ENCODE peak calls at places on chromosome 20, in eight cellular contexts. One of them, this sample, is unnamed.

GRCh38 chr20:9040874-9041524 is 27.9 kb upstream of the PLCB4 start:
- DNase-seq in stimulated activated CD8-positive, alpha-beta memory T cell treated with anti-CD3 and anti-CD28 coated beads, Interleukin-7, amount 100 ng/mL, for 1 hour: no peak
- DNase-seq in GM04504: no peak
- DNase-seq in NCI-H2029 treated with DMSO at 0.1 percent for 48 hours: no peak
- DNase-seq in right atrium auricular region: no peak
- DNase-seq in neural progenitor cell: no peak
- DNase-seq in HT1080: peak
- DNase-seq in stromal cell of bone marrow: peak
- DNase-seq in this sample: no peak

GRCh38 chr20:35771367-35771688 is 487 bp upstream of the PHF20 start:
- DNase-seq in stimulated activated CD8-positive, alpha-beta memory T cell treated with anti-CD3 and anti-CD28 coated beads, Interleukin-7, amount 100 ng/mL, for 1 hour: no peak
- DNase-seq in GM04504: no peak
- DNase-seq in NCI-H2029 treated with DMSO at 0.1 percent for 48 hours: no peak
- DNase-seq in right atrium auricular region: no peak
- DNase-seq in neural progenitor cell: no peak
- DNase-seq in HT1080: no peak
- DNase-seq in stromal cell of bone marrow: no peak
- DNase-seq in this sample: no peak

GRCh38 chr20:32702706-32703425 is 29.1 kb upstream of the C20orf203 start:
- DNase-seq in stimulated activated CD8-positive, alpha-beta memory T cell treated with anti-CD3 and anti-CD28 coated beads, Interleukin-7, amount 100 ng/mL, for 1 hour: no peak
- DNase-seq in GM04504: no peak
- DNase-seq in NCI-H2029 treated with DMSO at 0.1 percent for 48 hours: peak
- DNase-seq in right atrium auricular region: no peak
- DNase-seq in neural progenitor cell: peak
- DNase-seq in HT1080: no peak
- DNase-seq in stromal cell of bone marrow: no peak
- DNase-seq in this sample: no peak

GRCh38 chr20:50691585-50692552 is 527 bp upstream of the RIPOR3 start:
- DNase-seq in stimulated activated CD8-positive, alpha-beta memory T cell treated with anti-CD3 and anti-CD28 coated beads, Interleukin-7, amount 100 ng/mL, for 1 hour: no peak
- DNase-seq in GM04504: no peak
- DNase-seq in NCI-H2029 treated with DMSO at 0.1 percent for 48 hours: no peak
- DNase-seq in right atrium auricular region: no peak
- DNase-seq in neural progenitor cell: peak
- DNase-seq in HT1080: no peak
- DNase-seq in stromal cell of bone marrow: peak
- DNase-seq in this sample: no peak

GRCh38 chr20:45044084-45044573 is 56.8 kb downstream of the KCNS1 start:
- DNase-seq in stimulated activated CD8-positive, alpha-beta memory T cell treated with anti-CD3 and anti-CD28 coated beads, Interleukin-7, amount 100 ng/mL, for 1 hour: no peak
- DNase-seq in GM04504: peak
- DNase-seq in NCI-H2029 treated with DMSO at 0.1 percent for 48 hours: peak
- DNase-seq in right atrium auricular region: no peak
- DNase-seq in neural progenitor cell: peak
- DNase-seq in HT1080: peak
- DNase-seq in stromal cell of bone marrow: peak
- DNase-seq in this sample: peak

GRCh38 chr20:62054451-62054953 is 11.2 kb downstream of the TAF4 start:
- DNase-seq in stimulated activated CD8-positive, alpha-beta memory T cell treated with anti-CD3 and anti-CD28 coated beads, Interleukin-7, amount 100 ng/mL, for 1 hour: no peak
- DNase-seq in GM04504: no peak
- DNase-seq in NCI-H2029 treated with DMSO at 0.1 percent for 48 hours: no peak
- DNase-seq in right atrium auricular region: no peak
- DNase-seq in neural progenitor cell: no peak
- DNase-seq in HT1080: no peak
- DNase-seq in stromal cell of bone marrow: no peak
- DNase-seq in this sample: no peak

GRCh38 chr20:58700121-58700780 is 7.7 kb downstream of the NPEPL1 start:
- DNase-seq in stimulated activated CD8-positive, alpha-beta memory T cell treated with anti-CD3 and anti-CD28 coated beads, Interleukin-7, amount 100 ng/mL, for 1 hour: no peak
- DNase-seq in GM04504: no peak
- DNase-seq in NCI-H2029 treated with DMSO at 0.1 percent for 48 hours: no peak
- DNase-seq in right atrium auricular region: no peak
- DNase-seq in neural progenitor cell: no peak
- DNase-seq in HT1080: no peak
- DNase-seq in stromal cell of bone marrow: peak
- DNase-seq in this sample: no peak

GRCh38 chr20:62007127-62007647 is 58.5 kb downstream of the TAF4 start:
- DNase-seq in stimulated activated CD8-positive, alpha-beta memory T cell treated with anti-CD3 and anti-CD28 coated beads, Interleukin-7, amount 100 ng/mL, for 1 hour: no peak
- DNase-seq in GM04504: no peak
- DNase-seq in NCI-H2029 treated with DMSO at 0.1 percent for 48 hours: no peak
- DNase-seq in right atrium auricular region: no peak
- DNase-seq in neural progenitor cell: no peak
- DNase-seq in HT1080: no peak
- DNase-seq in stromal cell of bone marrow: no peak
- DNase-seq in this sample: no peak

GRCh38 chr20:37564388-37565133 is 36.9 kb upstream of the BLCAP start:
- DNase-seq in stimulated activated CD8-positive, alpha-beta memory T cell treated with anti-CD3 and anti-CD28 coated beads, Interleukin-7, amount 100 ng/mL, for 1 hour: no peak
- DNase-seq in GM04504: peak
- DNase-seq in NCI-H2029 treated with DMSO at 0.1 percent for 48 hours: no peak
- DNase-seq in right atrium auricular region: peak
- DNase-seq in neural progenitor cell: peak
- DNase-seq in HT1080: peak
- DNase-seq in stromal cell of bone marrow: no peak
- DNase-seq in this sample: peak

GRCh38 chr20:41247523-41248370 is 69.8 kb downstream of the ZHX3 start:
- DNase-seq in stimulated activated CD8-positive, alpha-beta memory T cell treated with anti-CD3 and anti-CD28 coated beads, Interleukin-7, amount 100 ng/mL, for 1 hour: no peak
- DNase-seq in GM04504: no peak
- DNase-seq in NCI-H2029 treated with DMSO at 0.1 percent for 48 hours: no peak
- DNase-seq in right atrium auricular region: no peak
- DNase-seq in neural progenitor cell: no peak
- DNase-seq in HT1080: no peak
- DNase-seq in stromal cell of bone marrow: no peak
- DNase-seq in this sample: no peak

GRCh38 chr20:19566226-19566960 is 191.7 kb upstream of the RIN2 start:
- DNase-seq in stimulated activated CD8-positive, alpha-beta memory T cell treated with anti-CD3 and anti-CD28 coated beads, Interleukin-7, amount 100 ng/mL, for 1 hour: no peak
- DNase-seq in GM04504: no peak
- DNase-seq in NCI-H2029 treated with DMSO at 0.1 percent for 48 hours: no peak
- DNase-seq in right atrium auricular region: no peak
- DNase-seq in neural progenitor cell: no peak
- DNase-seq in HT1080: peak
- DNase-seq in stromal cell of bone marrow: peak
- DNase-seq in this sample: no peak

GRCh38 chr20:31260326-31260932 is 3.0 kb downstream of the DEFB115 start:
- DNase-seq in stimulated activated CD8-positive, alpha-beta memory T cell treated with anti-CD3 and anti-CD28 coated beads, Interleukin-7, amount 100 ng/mL, for 1 hour: no peak
- DNase-seq in GM04504: no peak
- DNase-seq in NCI-H2029 treated with DMSO at 0.1 percent for 48 hours: no peak
- DNase-seq in right atrium auricular region: no peak
- DNase-seq in neural progenitor cell: no peak
- DNase-seq in HT1080: peak
- DNase-seq in stromal cell of bone marrow: no peak
- DNase-seq in this sample: no peak

GRCh38 chr20:36792422-36792821 is 18.9 kb upstream of the DSN1 start:
- DNase-seq in stimulated activated CD8-positive, alpha-beta memory T cell treated with anti-CD3 and anti-CD28 coated beads, Interleukin-7, amount 100 ng/mL, for 1 hour: no peak
- DNase-seq in GM04504: no peak
- DNase-seq in NCI-H2029 treated with DMSO at 0.1 percent for 48 hours: no peak
- DNase-seq in right atrium auricular region: no peak
- DNase-seq in neural progenitor cell: peak
- DNase-seq in HT1080: peak
- DNase-seq in stromal cell of bone marrow: no peak
- DNase-seq in this sample: peak

GRCh38 chr20:46438156-46438750 is 31.8 kb upstream of the ELMO2 start:
- DNase-seq in stimulated activated CD8-positive, alpha-beta memory T cell treated with anti-CD3 and anti-CD28 coated beads, Interleukin-7, amount 100 ng/mL, for 1 hour: no peak
- DNase-seq in GM04504: peak
- DNase-seq in NCI-H2029 treated with DMSO at 0.1 percent for 48 hours: no peak
- DNase-seq in right atrium auricular region: no peak
- DNase-seq in neural progenitor cell: peak
- DNase-seq in HT1080: peak
- DNase-seq in stromal cell of bone marrow: peak
- DNase-seq in this sample: peak

GRCh38 chr20:17875981-17876385 is 92.6 kb downstream of the SNX5 start:
- DNase-seq in stimulated activated CD8-positive, alpha-beta memory T cell treated with anti-CD3 and anti-CD28 coated beads, Interleukin-7, amount 100 ng/mL, for 1 hour: no peak
- DNase-seq in GM04504: no peak
- DNase-seq in NCI-H2029 treated with DMSO at 0.1 percent for 48 hours: no peak
- DNase-seq in right atrium auricular region: no peak
- DNase-seq in neural progenitor cell: peak
- DNase-seq in HT1080: no peak
- DNase-seq in stromal cell of bone marrow: no peak
- DNase-seq in this sample: no peak

GRCh38 chr20:1434571-1435336 is 31.9 kb downstream of the NSFL1C start:
- DNase-seq in stimulated activated CD8-positive, alpha-beta memory T cell treated with anti-CD3 and anti-CD28 coated beads, Interleukin-7, amount 100 ng/mL, for 1 hour: peak
- DNase-seq in GM04504: peak
- DNase-seq in NCI-H2029 treated with DMSO at 0.1 percent for 48 hours: peak
- DNase-seq in right atrium auricular region: no peak
- DNase-seq in neural progenitor cell: no peak
- DNase-seq in HT1080: peak
- DNase-seq in stromal cell of bone marrow: peak
- DNase-seq in this sample: no peak

GRCh38 chr20:32539817-32540675 is 45.1 kb downstream of the NOL4L start:
- DNase-seq in stimulated activated CD8-positive, alpha-beta memory T cell treated with anti-CD3 and anti-CD28 coated beads, Interleukin-7, amount 100 ng/mL, for 1 hour: peak
- DNase-seq in GM04504: no peak
- DNase-seq in NCI-H2029 treated with DMSO at 0.1 percent for 48 hours: no peak
- DNase-seq in right atrium auricular region: no peak
- DNase-seq in neural progenitor cell: no peak
- DNase-seq in HT1080: no peak
- DNase-seq in stromal cell of bone marrow: no peak
- DNase-seq in this sample: no peak

GRCh38 chr20:23009636-23010035 is 25.5 kb upstream of the SSTR4 start:
- DNase-seq in stimulated activated CD8-positive, alpha-beta memory T cell treated with anti-CD3 and anti-CD28 coated beads, Interleukin-7, amount 100 ng/mL, for 1 hour: no peak
- DNase-seq in GM04504: no peak
- DNase-seq in NCI-H2029 treated with DMSO at 0.1 percent for 48 hours: no peak
- DNase-seq in right atrium auricular region: peak
- DNase-seq in neural progenitor cell: no peak
- DNase-seq in HT1080: no peak
- DNase-seq in stromal cell of bone marrow: no peak
- DNase-seq in this sample: no peak

GRCh38 chr20:57310821-57311514 is 18.6 kb upstream of the SPO11 start:
- DNase-seq in stimulated activated CD8-positive, alpha-beta memory T cell treated with anti-CD3 and anti-CD28 coated beads, Interleukin-7, amount 100 ng/mL, for 1 hour: no peak
- DNase-seq in GM04504: no peak
- DNase-seq in NCI-H2029 treated with DMSO at 0.1 percent for 48 hours: no peak
- DNase-seq in right atrium auricular region: no peak
- DNase-seq in neural progenitor cell: no peak
- DNase-seq in HT1080: no peak
- DNase-seq in stromal cell of bone marrow: no peak
- DNase-seq in this sample: no peak

GRCh38 chr20:31811796-31812728 is 7.1 kb upstream of the MYLK2 start:
- DNase-seq in stimulated activated CD8-positive, alpha-beta memory T cell treated with anti-CD3 and anti-CD28 coated beads, Interleukin-7, amount 100 ng/mL, for 1 hour: no peak
- DNase-seq in GM04504: no peak
- DNase-seq in NCI-H2029 treated with DMSO at 0.1 percent for 48 hours: no peak
- DNase-seq in right atrium auricular region: no peak
- DNase-seq in neural progenitor cell: no peak
- DNase-seq in HT1080: peak
- DNase-seq in stromal cell of bone marrow: no peak
- DNase-seq in this sample: no peak

GRCh38 chr20:17624070-17624469 is 54.2 kb downstream of the DSTN start:
- DNase-seq in stimulated activated CD8-positive, alpha-beta memory T cell treated with anti-CD3 and anti-CD28 coated beads, Interleukin-7, amount 100 ng/mL, for 1 hour: no peak
- DNase-seq in GM04504: no peak
- DNase-seq in NCI-H2029 treated with DMSO at 0.1 percent for 48 hours: no peak
- DNase-seq in right atrium auricular region: no peak
- DNase-seq in neural progenitor cell: no peak
- DNase-seq in HT1080: no peak
- DNase-seq in stromal cell of bone marrow: no peak
- DNase-seq in this sample: no peak

GRCh38 chr20:4300921-4301320 is 285.6 kb upstream of the RNF24 start:
- DNase-seq in stimulated activated CD8-positive, alpha-beta memory T cell treated with anti-CD3 and anti-CD28 coated beads, Interleukin-7, amount 100 ng/mL, for 1 hour: no peak
- DNase-seq in GM04504: no peak
- DNase-seq in NCI-H2029 treated with DMSO at 0.1 percent for 48 hours: no peak
- DNase-seq in right atrium auricular region: peak
- DNase-seq in neural progenitor cell: no peak
- DNase-seq in HT1080: no peak
- DNase-seq in stromal cell of bone marrow: no peak
- DNase-seq in this sample: no peak

GRCh38 chr20:57946559-57947315 is 236.9 kb upstream of the PMEPA1 start:
- DNase-seq in stimulated activated CD8-positive, alpha-beta memory T cell treated with anti-CD3 and anti-CD28 coated beads, Interleukin-7, amount 100 ng/mL, for 1 hour: no peak
- DNase-seq in GM04504: no peak
- DNase-seq in NCI-H2029 treated with DMSO at 0.1 percent for 48 hours: no peak
- DNase-seq in right atrium auricular region: no peak
- DNase-seq in neural progenitor cell: no peak
- DNase-seq in HT1080: no peak
- DNase-seq in stromal cell of bone marrow: no peak
- DNase-seq in this sample: no peak

GRCh38 chr20:14561733-14562132 is 224.3 kb upstream of the FLRT3 start:
- DNase-seq in stimulated activated CD8-positive, alpha-beta memory T cell treated with anti-CD3 and anti-CD28 coated beads, Interleukin-7, amount 100 ng/mL, for 1 hour: no peak
- DNase-seq in GM04504: peak
- DNase-seq in NCI-H2029 treated with DMSO at 0.1 percent for 48 hours: no peak
- DNase-seq in right atrium auricular region: no peak
- DNase-seq in neural progenitor cell: no peak
- DNase-seq in HT1080: no peak
- DNase-seq in stromal cell of bone marrow: peak
- DNase-seq in this sample: no peak

GRCh38 chr20:21209668-21210067 is 83.8 kb downstream of the KIZ start:
- DNase-seq in stimulated activated CD8-positive, alpha-beta memory T cell treated with anti-CD3 and anti-CD28 coated beads, Interleukin-7, amount 100 ng/mL, for 1 hour: no peak
- DNase-seq in GM04504: no peak
- DNase-seq in NCI-H2029 treated with DMSO at 0.1 percent for 48 hours: no peak
- DNase-seq in right atrium auricular region: no peak
- DNase-seq in neural progenitor cell: no peak
- DNase-seq in HT1080: no peak
- DNase-seq in stromal cell of bone marrow: no peak
- DNase-seq in this sample: no peak

GRCh38 chr20:41704896-41705295 is 86.7 kb upstream of the CHD6 start:
- DNase-seq in stimulated activated CD8-positive, alpha-beta memory T cell treated with anti-CD3 and anti-CD28 coated beads, Interleukin-7, amount 100 ng/mL, for 1 hour: no peak
- DNase-seq in GM04504: no peak
- DNase-seq in NCI-H2029 treated with DMSO at 0.1 percent for 48 hours: no peak
- DNase-seq in right atrium auricular region: no peak
- DNase-seq in neural progenitor cell: no peak
- DNase-seq in HT1080: no peak
- DNase-seq in stromal cell of bone marrow: no peak
- DNase-seq in this sample: no peak

GRCh38 chr20:32510120-32510600 is 75.0 kb downstream of the NOL4L start:
- DNase-seq in stimulated activated CD8-positive, alpha-beta memory T cell treated with anti-CD3 and anti-CD28 coated beads, Interleukin-7, amount 100 ng/mL, for 1 hour: no peak
- DNase-seq in GM04504: no peak
- DNase-seq in NCI-H2029 treated with DMSO at 0.1 percent for 48 hours: no peak
- DNase-seq in right atrium auricular region: no peak
- DNase-seq in neural progenitor cell: no peak
- DNase-seq in HT1080: no peak
- DNase-seq in stromal cell of bone marrow: no peak
- DNase-seq in this sample: no peak

GRCh38 chr20:32870489-32870888 is 11.8 kb downstream of the EFCAB8 start:
- DNase-seq in stimulated activated CD8-positive, alpha-beta memory T cell treated with anti-CD3 and anti-CD28 coated beads, Interleukin-7, amount 100 ng/mL, for 1 hour: no peak
- DNase-seq in GM04504: no peak
- DNase-seq in NCI-H2029 treated with DMSO at 0.1 percent for 48 hours: no peak
- DNase-seq in right atrium auricular region: no peak
- DNase-seq in neural progenitor cell: no peak
- DNase-seq in HT1080: no peak
- DNase-seq in stromal cell of bone marrow: no peak
- DNase-seq in this sample: no peak

GRCh38 chr20:14727485-14728170 is 390.2 kb upstream of the FLRT3 start:
- DNase-seq in stimulated activated CD8-positive, alpha-beta memory T cell treated with anti-CD3 and anti-CD28 coated beads, Interleukin-7, amount 100 ng/mL, for 1 hour: no peak
- DNase-seq in GM04504: no peak
- DNase-seq in NCI-H2029 treated with DMSO at 0.1 percent for 48 hours: no peak
- DNase-seq in right atrium auricular region: no peak
- DNase-seq in neural progenitor cell: no peak
- DNase-seq in HT1080: no peak
- DNase-seq in stromal cell of bone marrow: no peak
- DNase-seq in this sample: no peak

GRCh38 chr20:24948939-24949679 is at the start of gene CST7:
- DNase-seq in stimulated activated CD8-positive, alpha-beta memory T cell treated with anti-CD3 and anti-CD28 coated beads, Interleukin-7, amount 100 ng/mL, for 1 hour: peak
- DNase-seq in GM04504: no peak
- DNase-seq in NCI-H2029 treated with DMSO at 0.1 percent for 48 hours: no peak
- DNase-seq in right atrium auricular region: no peak
- DNase-seq in neural progenitor cell: no peak
- DNase-seq in HT1080: peak
- DNase-seq in stromal cell of bone marrow: no peak
- DNase-seq in this sample: no peak

GRCh38 chr20:64229537-64230061 is 25.9 kb upstream of the PCMTD2 start:
- DNase-seq in stimulated activated CD8-positive, alpha-beta memory T cell treated with anti-CD3 and anti-CD28 coated beads, Interleukin-7, amount 100 ng/mL, for 1 hour: no peak
- DNase-seq in GM04504: no peak
- DNase-seq in NCI-H2029 treated with DMSO at 0.1 percent for 48 hours: no peak
- DNase-seq in right atrium auricular region: no peak
- DNase-seq in neural progenitor cell: no peak
- DNase-seq in HT1080: no peak
- DNase-seq in stromal cell of bone marrow: no peak
- DNase-seq in this sample: no peak

GRCh38 chr20:22070546-22070945 is 365.1 kb downstream of the PAX1 start:
- DNase-seq in stimulated activated CD8-positive, alpha-beta memory T cell treated with anti-CD3 and anti-CD28 coated beads, Interleukin-7, amount 100 ng/mL, for 1 hour: no peak
- DNase-seq in GM04504: no peak
- DNase-seq in NCI-H2029 treated with DMSO at 0.1 percent for 48 hours: no peak
- DNase-seq in right atrium auricular region: no peak
- DNase-seq in neural progenitor cell: no peak
- DNase-seq in HT1080: peak
- DNase-seq in stromal cell of bone marrow: peak
- DNase-seq in this sample: no peak

GRCh38 chr20:33740189-33740588 is 8.4 kb downstream of the ZNF341 start:
- DNase-seq in stimulated activated CD8-positive, alpha-beta memory T cell treated with anti-CD3 and anti-CD28 coated beads, Interleukin-7, amount 100 ng/mL, for 1 hour: no peak
- DNase-seq in GM04504: no peak
- DNase-seq in NCI-H2029 treated with DMSO at 0.1 percent for 48 hours: no peak
- DNase-seq in right atrium auricular region: no peak
- DNase-seq in neural progenitor cell: no peak
- DNase-seq in HT1080: no peak
- DNase-seq in stromal cell of bone marrow: no peak
- DNase-seq in this sample: no peak

GRCh38 chr20:40433341-40433861 is 255.6 kb downstream of the MAFB start:
- DNase-seq in stimulated activated CD8-positive, alpha-beta memory T cell treated with anti-CD3 and anti-CD28 coated beads, Interleukin-7, amount 100 ng/mL, for 1 hour: no peak
- DNase-seq in GM04504: no peak
- DNase-seq in NCI-H2029 treated with DMSO at 0.1 percent for 48 hours: no peak
- DNase-seq in right atrium auricular region: no peak
- DNase-seq in neural progenitor cell: no peak
- DNase-seq in HT1080: no peak
- DNase-seq in stromal cell of bone marrow: no peak
- DNase-seq in this sample: no peak

This sample was measured in memory B cell.